ENCODE peak calls at places on chromosomes 6 and 20, in five cellular contexts. One of them, this sample, is unnamed.

GRCh38 chr6:169968541-169969270 is 217.3 kb downstream of the ERMARD start:
- DNase-seq in progenitor cell of endocrine pancreas: no peak
- DNase-seq in Panc1: no peak
- DNase-seq in body of pancreas: no peak
- DNase-seq in AG10803: no peak
- DNase-seq in this sample: no peak

GRCh38 chr20:57479196-57479595 is 45.7 kb downstream of the CTCFL start:
- DNase-seq in AG10803: no peak
- DNase-seq in Panc1: no peak
- DNase-seq in body of pancreas: no peak
- DNase-seq in progenitor cell of endocrine pancreas: no peak
- DNase-seq in this sample: no peak

GRCh38 chr6:44051516-44051915 is 75.7 kb downstream of the MRPL14 start:
- DNase-seq in AG10803: peak; percentile 71
- DNase-seq in progenitor cell of endocrine pancreas: no peak
- DNase-seq in Panc1: no peak
- DNase-seq in body of pancreas: no peak
- DNase-seq in this sample: peak; percentile 64

GRCh38 chr6:24549674-24550418 is 55.1 kb downstream of the ALDH5A1 start:
- DNase-seq in progenitor cell of endocrine pancreas: no peak
- DNase-seq in AG10803: no peak
- DNase-seq in body of pancreas: no peak
- DNase-seq in Panc1: no peak
- DNase-seq in this sample: no peak

GRCh38 chr6:148441454-148441911 is 98.8 kb downstream of the SASH1 start:
- DNase-seq in progenitor cell of endocrine pancreas: no peak
- DNase-seq in Panc1: peak; percentile 33
- DNase-seq in AG10803: peak; percentile 77
- DNase-seq in body of pancreas: no peak
- DNase-seq in this sample: no peak

GRCh38 chr6:43113431-43114260 is 37.5 kb downstream of the PTK7 start:
- DNase-seq in progenitor cell of endocrine pancreas: no peak
- DNase-seq in body of pancreas: no peak
- DNase-seq in Panc1: no peak
- DNase-seq in AG10803: no peak
- DNase-seq in this sample: no peak

GRCh38 chr6:152295920-152296319 is 341.2 kb downstream of the SYNE1 start:
- DNase-seq in Panc1: no peak
- DNase-seq in body of pancreas: no peak
- DNase-seq in progenitor cell of endocrine pancreas: no peak
- DNase-seq in AG10803: no peak
- DNase-seq in this sample: no peak

GRCh38 chr20:49319204-49319809 is 41.5 kb upstream of the ZNFX1 start:
- DNase-seq in progenitor cell of endocrine pancreas: no peak
- DNase-seq in Panc1: no peak
- DNase-seq in AG10803: no peak
- DNase-seq in body of pancreas: no peak
- DNase-seq in this sample: no peak

GRCh38 chr20:44118185-44119034 is 68.6 kb downstream of the JPH2 start:
- DNase-seq in AG10803: no peak
- DNase-seq in progenitor cell of endocrine pancreas: no peak
- DNase-seq in body of pancreas: no peak
- DNase-seq in Panc1: no peak
- DNase-seq in this sample: no peak

GRCh38 chr20:12152996-12153395 is 235.3 kb downstream of the BTBD3 start:
- DNase-seq in Panc1: no peak
- DNase-seq in AG10803: peak; percentile 15
- DNase-seq in progenitor cell of endocrine pancreas: no peak
- DNase-seq in body of pancreas: no peak
- DNase-seq in this sample: peak; percentile 39

GRCh38 chr20:51044796-51045195 is 21.9 kb upstream of the KCNG1 start:
- DNase-seq in progenitor cell of endocrine pancreas: no peak
- DNase-seq in Panc1: no peak
- DNase-seq in AG10803: no peak
- DNase-seq in body of pancreas: no peak
- DNase-seq in this sample: no peak

GRCh38 chr6:1553562-1554088 is 56.1 kb upstream of the FOXC1 start:
- DNase-seq in Panc1: no peak
- DNase-seq in progenitor cell of endocrine pancreas: no peak
- DNase-seq in AG10803: no peak
- DNase-seq in body of pancreas: no peak
- DNase-seq in this sample: no peak

GRCh38 chr6:98724537-98724936 is 109.8 kb upstream of the POU3F2 start:
- DNase-seq in AG10803: no peak
- DNase-seq in Panc1: no peak
- DNase-seq in body of pancreas: no peak
- DNase-seq in progenitor cell of endocrine pancreas: no peak
- DNase-seq in this sample: no peak

GRCh38 chr6:124007915-124008688 is 204.4 kb downstream of the NKAIN2 start:
- DNase-seq in progenitor cell of endocrine pancreas: no peak
- DNase-seq in body of pancreas: no peak
- DNase-seq in Panc1: no peak
- DNase-seq in AG10803: no peak
- DNase-seq in this sample: no peak

GRCh38 chr6:89357390-89357789 is 4.9 kb upstream of the UBE2J1 start:
- DNase-seq in AG10803: no peak
- DNase-seq in progenitor cell of endocrine pancreas: no peak
- DNase-seq in Panc1: no peak
- DNase-seq in body of pancreas: no peak
- DNase-seq in this sample: no peak

GRCh38 chr6:89239338-89239737 is 22.2 kb upstream of the GABRR1 start:
- DNase-seq in body of pancreas: no peak
- DNase-seq in progenitor cell of endocrine pancreas: no peak
- DNase-seq in AG10803: no peak
- DNase-seq in Panc1: no peak
- DNase-seq in this sample: peak; percentile 12

GRCh38 chr6:25279748-25280616 is 808 bp downstream of the CARMIL1 start:
- DNase-seq in AG10803: no peak
- DNase-seq in Panc1: no peak
- DNase-seq in body of pancreas: peak; percentile 26
- DNase-seq in progenitor cell of endocrine pancreas: peak; percentile 33
- DNase-seq in this sample: peak; percentile 78

GRCh38 chr6:6605873-6606272 is 17.4 kb downstream of the LY86 start:
- DNase-seq in AG10803: no peak
- DNase-seq in body of pancreas: no peak
- DNase-seq in progenitor cell of endocrine pancreas: no peak
- DNase-seq in Panc1: no peak
- DNase-seq in this sample: no peak

GRCh38 chr20:5524886-5525285 is 208.1 kb upstream of the PROKR2 start:
- DNase-seq in Panc1: no peak
- DNase-seq in body of pancreas: no peak
- DNase-seq in AG10803: peak; percentile 9
- DNase-seq in progenitor cell of endocrine pancreas: no peak
- DNase-seq in this sample: no peak

GRCh38 chr20:36745234-36745926 is 510 bp downstream of the NDRG3 start:
- DNase-seq in AG10803: no peak
- DNase-seq in Panc1: no peak
- DNase-seq in body of pancreas: peak; percentile 37
- DNase-seq in progenitor cell of endocrine pancreas: no peak
- DNase-seq in this sample: no peak

GRCh38 chr20:63202811-63203526 is 13.0 kb downstream of the YTHDF1 start:
- DNase-seq in body of pancreas: no peak
- DNase-seq in Panc1: no peak
- DNase-seq in AG10803: no peak
- DNase-seq in progenitor cell of endocrine pancreas: no peak
- DNase-seq in this sample: no peak

GRCh38 chr6:139349464-139350020 is 24.9 kb downstream of the CITED2 start:
- DNase-seq in AG10803: peak; percentile 59
- DNase-seq in Panc1: no peak
- DNase-seq in body of pancreas: no peak
- DNase-seq in progenitor cell of endocrine pancreas: no peak
- DNase-seq in this sample: peak; percentile 47

GRCh38 chr6:140849441-140849840 is 1283.3 kb upstream of the GJE1 start:
- DNase-seq in body of pancreas: no peak
- DNase-seq in Panc1: no peak
- DNase-seq in progenitor cell of endocrine pancreas: no peak
- DNase-seq in AG10803: no peak
- DNase-seq in this sample: no peak

GRCh38 chr20:62252342-62252966 is 14.1 kb downstream of the OSBPL2 start:
- DNase-seq in Panc1: no peak
- DNase-seq in body of pancreas: no peak
- DNase-seq in AG10803: no peak
- DNase-seq in progenitor cell of endocrine pancreas: no peak
- DNase-seq in this sample: no peak

GRCh38 chr6:3294921-3295871 is 36.4 kb downstream of the PSMG4 start:
- DNase-seq in AG10803: no peak
- DNase-seq in progenitor cell of endocrine pancreas: no peak
- DNase-seq in body of pancreas: no peak
- DNase-seq in Panc1: no peak
- DNase-seq in this sample: peak; percentile 6
- TF ChIP-seq CTCF in AG10803: no peak
- TF ChIP-seq CTCF in progenitor cell of endocrine pancreas: peak; percentile 23
- TF ChIP-seq CTCF in body of pancreas: no peak
- TF ChIP-seq CTCF in Panc1: no peak
- TF ChIP-seq CTCF in this sample: no peak

GRCh38 chr6:143529095-143529494 is 17.6 kb upstream of the FUCA2 start:
- DNase-seq in Panc1: no peak
- DNase-seq in progenitor cell of endocrine pancreas: no peak
- DNase-seq in AG10803: peak; percentile 17
- DNase-seq in body of pancreas: no peak
- DNase-seq in this sample: no peak
- TF ChIP-seq CTCF in Panc1: peak; percentile 55
- TF ChIP-seq CTCF in progenitor cell of endocrine pancreas: peak; percentile 17
- TF ChIP-seq CTCF in AG10803: peak; percentile 20
- TF ChIP-seq CTCF in body of pancreas: no peak
- TF ChIP-seq CTCF in this sample: no peak

GRCh38 chr6:104784884-104785283 is 74.8 kb downstream of the HACE1 start:
- DNase-seq in body of pancreas: no peak
- DNase-seq in progenitor cell of endocrine pancreas: no peak
- DNase-seq in AG10803: peak; percentile 49
- DNase-seq in Panc1: no peak
- DNase-seq in this sample: no peak

GRCh38 chr6:104795363-104795762 is 64.4 kb downstream of the HACE1 start:
- DNase-seq in AG10803: no peak
- DNase-seq in progenitor cell of endocrine pancreas: no peak
- DNase-seq in Panc1: no peak
- DNase-seq in body of pancreas: no peak
- DNase-seq in this sample: no peak

GRCh38 chr6:104788400-104788799 is 71.3 kb downstream of the HACE1 start:
- DNase-seq in AG10803: peak; percentile 33
- DNase-seq in Panc1: no peak
- DNase-seq in body of pancreas: no peak
- DNase-seq in progenitor cell of endocrine pancreas: no peak
- DNase-seq in this sample: no peak

GRCh38 chr6:104787305-104787704 is 72.4 kb downstream of the HACE1 start:
- DNase-seq in body of pancreas: no peak
- DNase-seq in AG10803: no peak
- DNase-seq in Panc1: no peak
- DNase-seq in progenitor cell of endocrine pancreas: no peak
- DNase-seq in this sample: no peak

DNA sequence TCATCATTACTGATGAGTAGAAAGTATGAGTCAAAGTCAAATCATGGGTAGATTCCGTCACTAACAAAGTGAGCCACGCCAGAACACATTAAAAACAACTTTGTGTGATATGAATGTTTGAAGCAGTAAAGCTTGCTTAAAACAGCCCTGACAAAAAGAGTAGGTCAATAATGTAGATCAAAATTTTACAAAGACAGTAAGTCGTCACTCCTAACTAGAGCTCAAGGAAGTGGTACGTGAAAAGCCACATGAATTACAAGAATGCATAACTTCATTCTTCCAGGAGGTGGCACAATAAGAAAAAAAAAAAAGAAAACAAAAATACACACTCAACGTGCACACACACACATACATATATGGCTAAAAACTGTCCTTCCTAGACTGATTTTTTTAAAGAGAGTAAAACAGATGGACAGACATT is 69.9 kb downstream of the HACE1 start:
- DNase-seq in progenitor cell of endocrine pancreas: no peak
- DNase-seq in AG10803: peak; percentile 84
- DNase-seq in body of pancreas: no peak
- DNase-seq in Panc1: peak; percentile 22
- DNase-seq in this sample: no peak
- TF ChIP-seq CTCF in progenitor cell of endocrine pancreas: peak; percentile 53
- TF ChIP-seq CTCF in AG10803: peak; percentile 26
- TF ChIP-seq CTCF in body of pancreas: no peak
- TF ChIP-seq CTCF in Panc1: peak; percentile 63
- TF ChIP-seq CTCF in this sample: peak; percentile 15

GRCh38 chr20:14494355-14494754 is 156.9 kb upstream of the FLRT3 start:
- DNase-seq in body of pancreas: no peak
- DNase-seq in AG10803: no peak
- DNase-seq in Panc1: no peak
- DNase-seq in progenitor cell of endocrine pancreas: no peak
- DNase-seq in this sample: no peak
- TF ChIP-seq CTCF in body of pancreas: no peak
- TF ChIP-seq CTCF in AG10803: no peak
- TF ChIP-seq CTCF in Panc1: no peak
- TF ChIP-seq CTCF in progenitor cell of endocrine pancreas: no peak
- TF ChIP-seq CTCF in this sample: no peak

DNA sequence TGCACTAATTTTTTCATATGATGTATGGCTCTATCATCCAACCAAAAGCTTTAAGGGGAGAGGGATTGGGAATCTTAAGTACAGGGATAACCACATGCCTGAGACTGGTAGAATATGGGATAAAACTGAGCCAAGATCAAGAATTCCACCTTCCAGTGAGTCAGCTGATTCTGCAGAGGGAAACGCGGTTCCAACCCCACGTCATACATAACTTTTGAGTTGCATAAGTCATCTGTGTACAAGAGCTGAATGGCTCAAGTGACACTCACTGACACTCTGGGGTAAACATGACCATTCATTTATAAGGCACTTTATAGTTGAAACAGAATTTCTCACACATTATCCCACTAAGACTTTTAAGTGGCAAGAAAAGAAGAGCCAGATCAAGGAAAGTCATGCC is 16.4 kb downstream of the TRIM27 start:
- DNase-seq in AG10803: peak; percentile 68
- DNase-seq in body of pancreas: no peak
- DNase-seq in Panc1: no peak
- DNase-seq in progenitor cell of endocrine pancreas: no peak
- DNase-seq in this sample: no peak
- TF ChIP-seq CTCF in AG10803: no peak
- TF ChIP-seq CTCF in body of pancreas: no peak
- TF ChIP-seq CTCF in Panc1: no peak
- TF ChIP-seq CTCF in progenitor cell of endocrine pancreas: no peak
- TF ChIP-seq CTCF in this sample: no peak

DNA sequence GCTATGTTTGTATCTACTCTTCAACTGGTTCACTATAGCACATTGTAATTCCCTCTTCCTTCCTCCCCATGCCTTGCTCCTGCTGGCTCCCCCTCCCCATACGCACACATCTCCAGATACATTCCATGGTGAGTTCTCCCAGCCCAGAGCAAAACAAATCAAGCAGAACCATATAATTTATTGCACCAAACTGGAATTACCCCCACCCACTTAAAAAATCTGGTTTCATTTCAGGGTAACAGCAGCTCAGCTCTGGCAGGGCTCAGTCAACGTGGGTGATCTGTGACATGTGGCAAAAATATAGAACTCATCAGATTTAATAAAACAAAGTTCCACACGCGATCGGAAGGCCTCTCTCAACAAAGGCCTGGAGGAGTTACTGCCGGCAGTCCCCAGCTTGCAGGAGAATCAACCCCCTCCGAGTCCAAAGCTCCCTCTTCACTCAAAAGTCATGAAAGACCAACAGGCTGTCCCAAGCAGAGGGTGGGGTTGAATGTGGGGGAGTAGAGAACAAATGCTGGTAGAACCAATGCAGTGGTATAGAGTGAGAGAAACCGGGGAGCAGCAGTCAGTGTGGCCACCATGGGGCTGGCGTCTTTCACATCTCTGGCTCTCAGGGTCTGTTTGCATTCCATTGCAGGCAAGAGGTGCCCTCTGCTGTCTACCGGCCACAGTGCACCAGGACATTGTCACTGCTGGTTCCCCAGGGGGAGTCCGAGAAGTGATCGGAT is 323.3 kb upstream of the NT5E start:
- DNase-seq in Panc1: no peak
- DNase-seq in progenitor cell of endocrine pancreas: peak; percentile 56
- DNase-seq in AG10803: peak; percentile 69
- DNase-seq in body of pancreas: peak; percentile 14
- DNase-seq in this sample: peak; percentile 78
- TF ChIP-seq CTCF in Panc1: peak; percentile 86
- TF ChIP-seq CTCF in progenitor cell of endocrine pancreas: peak; percentile 79
- TF ChIP-seq CTCF in AG10803: peak; percentile 81
- TF ChIP-seq CTCF in body of pancreas: peak; percentile 13
- TF ChIP-seq CTCF in this sample: peak; percentile 81